ENCODE peak calls at places on chromosomes 12 and 14, in six cellular contexts. L, Z, Q, Y, H and M are unnamed samples.

GRCh38 chr14:89228921-89229639 is 188.0 kb downstream of the FOXN3 start:
- DNase-seq in L (no peak), Z (no peak), Q (no peak), Y (no peak), H (no peak), M (no peak)

GRCh38 chr14:68896132-68896531 is 83.0 kb downstream of the ACTN1 start:
- DNase-seq in L (no peak), Z (no peak), Q (no peak), Y (peak), H (no peak), M (no peak)

GRCh38 chr12:52230364-52231281 is 2.4 kb upstream of the KRT7 start:
- DNase-seq in L (no peak), Z (no peak), Q (no peak), Y (peak), H (no peak), M (no peak)

GRCh38 chr14:102508410-102508773 is 1.2 kb downstream of the ANKRD9 start:
- DNase-seq in L (no peak), Z (no peak), Q (no peak), Y (no peak), H (no peak), M (no peak)

GRCh38 chr14:103593577-103593976 is 30.8 kb downstream of the COA8 start:
- DNase-seq in L (peak), Z (no peak), Q (no peak), Y (no peak), H (no peak), M (no peak)

GRCh38 chr14:102778616-102779351 is 1.5 kb downstream of the TRAF3 start:
- DNase-seq in L (no peak), Z (no peak), Q (no peak), Y (no peak), H (no peak), M (no peak)

GRCh38 chr12:132506730-132507538 is 17.0 kb downstream of the FBRSL1 start:
- DNase-seq in L (peak), Z (no peak), Q (peak), Y (peak), H (peak), M (peak)

GRCh38 chr14:101527987-101528386 is 33.3 kb upstream of the DIO3 start:
- DNase-seq in L (no peak), Z (no peak), Q (no peak), Y (no peak), H (no peak), M (no peak)

GRCh38 chr12:69744109-69744508 is 5.4 kb downstream of the RAB3IP start:
- DNase-seq in L (no peak), Z (no peak), Q (no peak), Y (no peak), H (no peak), M (no peak)